ENCODE peak calls at places on chromosomes 4 and X, in four cellular contexts. J is H1, D is HepG2, R is K562. M is an unnamed sample.

GRCh38 chr4:104747635-104748034 is 252.9 kb upstream of the CXXC4 start:
- DNase-seq in J (no peak), R (no peak), D (peak; percentile 12), M (peak; percentile 34)

GRCh38 chrX:38006778-38007177 is 425 bp downstream of the SYTL5 start:
- DNase-seq in R (no peak), J (no peak), D (no peak), M (no peak)

GRCh38 chrX:65750674-65751469 is 83.4 kb downstream of the MSN start:
- DNase-seq in D (no peak), R (no peak), J (no peak), M (no peak)

GRCh38 chrX:44951572-44952067 is 78.6 kb downstream of the KDM6A start:
- DNase-seq in R (no peak), D (no peak), J (no peak), M (no peak)

GRCh38 chr4:153748378-153748777 is 11.4 kb downstream of the RNF175 start:
- DNase-seq in J (no peak), D (no peak), R (no peak), M (no peak)

GRCh38 chrX:20498851-20499635 is 232.3 kb upstream of the RPS6KA3 start:
- DNase-seq in J (no peak), R (no peak), D (no peak), M (no peak)

GRCh38 chr4:1809754-1810502 is 16.8 kb downstream of the FGFR3 start:
- DNase-seq in J (peak; percentile 76), R (peak; percentile 75), D (peak; percentile 86), M (peak; percentile 34)

GRCh38 chrX:40166582-40166981 is 68.8 kb upstream of the BCOR start:
- DNase-seq in D (no peak), J (no peak), R (no peak), M (no peak)

GRCh38 chrX:11100281-11101035 is 10.7 kb upstream of the HCCS start:
- DNase-seq in D (peak; percentile 76), J (no peak), R (no peak), M (no peak)

GRCh38 chr4:147617841-147618421 is 734 bp downstream of the TMEM184C start:
- DNase-seq in J (no peak), D (no peak), R (no peak), M (no peak)

GRCh38 chr4:148205481-148205880 is 236.7 kb downstream of the NR3C2 start:
- DNase-seq in J (no peak), R (no peak), D (no peak), M (no peak)

GRCh38 chr4:100986360-100986868 is 360.9 kb downstream of the PPP3CA start:
- DNase-seq in D (peak; percentile 7), J (peak; percentile 10), R (no peak), M (no peak)

GRCh38 chr4:26346203-26346620 is 25.4 kb downstream of the RBPJ start:
- DNase-seq in D (no peak), R (peak; percentile 35), J (no peak), M (no peak)

GRCh38 chr4:8900588-8900987 is 28.9 kb upstream of the HMX1 start:
- DNase-seq in R (no peak), J (no peak), D (no peak), M (no peak)

GRCh38 chrX:11137543-11138139 is 26.5 kb downstream of the HCCS start:
- DNase-seq in J (no peak), D (peak; percentile 1), R (no peak), M (peak; percentile 13)

GRCh38 chrX:73916931-73917657 is 354.1 kb downstream of the CHIC1 start:
- DNase-seq in D (no peak), R (no peak), J (peak; percentile 2), M (peak; percentile 4)

GRCh38 chr4:54224960-54225670 is 4.0 kb upstream of the PDGFRA start:
- DNase-seq in J (no peak), R (no peak), D (no peak), M (no peak)

GRCh38 chr4:2186133-2186864 is 55.6 kb downstream of the HAUS3 start:
- DNase-seq in J (no peak), R (no peak), D (peak; percentile 57), M (peak; percentile 52)

GRCh38 chr4:141636771-141637460 is 533 bp downstream of the IL15 start:
- DNase-seq in D (no peak), R (no peak), J (peak; percentile 3), M (peak; percentile 18)

GRCh38 chrX:41507899-41508298 is 60.8 kb downstream of the NYX start:
- DNase-seq in R (no peak), D (no peak), J (no peak), M (no peak)

GRCh38 chrX:154082396-154083133 is 15.0 kb downstream of the MECP2 start:
- DNase-seq in D (no peak), R (peak; percentile 4), J (no peak), M (no peak)

GRCh38 chr4:98557497-98557896 is 100.9 kb downstream of the TSPAN5 start:
- DNase-seq in D (no peak), R (no peak), J (no peak), M (peak; percentile 4)

GRCh38 chr4:183721207-183722081 is 62.4 kb downstream of the TRAPPC11 start:
- DNase-seq in R (no peak), J (peak; percentile 10), D (peak; percentile 96), M (no peak)

GRCh38 chr4:25297528-25298242 is 14.9 kb upstream of the ZCCHC4 start:
- DNase-seq in J (no peak), D (no peak), R (no peak), M (no peak)

GRCh38 chr4:19239565-19239964 is 1012.1 kb upstream of the SLIT2 start:
- DNase-seq in D (no peak), R (no peak), J (no peak), M (no peak)

GRCh38 chr4:121551881-121552280 is 144.9 kb downstream of the ANXA5 start:
- DNase-seq in D (peak; percentile 14), J (no peak), R (no peak), M (no peak)

GRCh38 chr4:2930821-2931764 is 32.1 kb downstream of the NOP14 start:
- DNase-seq in D (no peak), J (no peak), R (no peak), M (no peak)

GRCh38 chrX:47643926-47644325 is 6.4 kb downstream of the ELK1 start:
- DNase-seq in J (no peak), R (no peak), D (no peak), M (no peak)

GRCh38 chr4:159697322-159698283 is 594.7 kb downstream of the RAPGEF2 start:
- DNase-seq in J (no peak), R (no peak), D (no peak), M (no peak)

GRCh38 chr4:96097040-96097607 is 257.2 kb downstream of the PDHA2 start:
- DNase-seq in R (no peak), D (no peak), J (no peak), M (no peak)

DNA sequence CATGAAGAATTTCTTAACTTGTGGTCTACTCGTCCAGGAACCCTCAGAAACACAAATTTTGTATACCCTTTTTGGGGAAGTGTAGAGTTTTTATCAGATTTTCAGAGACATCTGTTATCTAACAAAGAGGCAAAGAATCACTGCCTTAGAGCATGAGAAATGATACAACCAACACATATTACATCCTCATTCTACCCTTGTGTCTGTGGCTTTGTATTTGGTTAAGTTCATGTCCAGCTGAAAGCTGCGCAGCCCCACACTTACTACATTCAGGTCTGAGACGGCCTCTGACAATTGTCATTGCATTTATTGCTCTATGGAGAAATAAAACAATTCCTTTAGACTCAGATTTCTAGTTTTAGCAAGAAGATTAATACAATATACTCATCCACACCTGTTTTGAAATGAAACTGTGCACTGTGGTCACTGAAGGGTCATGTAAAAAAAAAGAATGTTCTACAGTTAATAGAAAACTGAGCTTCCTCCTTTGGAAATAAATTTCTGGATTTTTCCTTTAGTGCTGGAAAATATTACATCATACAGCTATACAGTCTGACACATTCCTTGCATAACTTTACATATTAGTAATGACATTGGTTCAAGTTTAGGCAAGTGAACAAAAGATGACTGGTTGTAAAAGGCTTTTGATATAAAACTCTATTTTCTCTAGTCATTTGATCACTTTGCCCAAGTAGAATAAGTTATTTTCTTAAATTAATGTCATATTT is 39.8 kb downstream of the GLRB start:
- DNase-seq in D (no peak), R (no peak), J (no peak), M (no peak)
- TF ChIP-seq YY1 in D (no peak), R (no peak), J (no peak), M (no peak)

GRCh38 chr4:186203391-186203802 is 12.0 kb downstream of the CYP4V2 start:
- DNase-seq in R (peak; percentile 46), J (no peak), D (no peak), M (no peak)
- TF ChIP-seq SRF in R (no peak), J (no peak), D (no peak), M (no peak)

GRCh38 chr4:7352486-7352885 is 82.2 kb downstream of the PSAPL1 start:
- DNase-seq in J (no peak), D (no peak), R (no peak), M (no peak)
- TF ChIP-seq YY1 in J (no peak), D (no peak), R (no peak), M (no peak)

GRCh38 chr4:182238355-182238931 is 4.8 kb upstream of the TENM3 start:
- DNase-seq in R (no peak), D (no peak), J (peak; percentile 33), M (no peak)
- TF ChIP-seq SRF in R (no peak), D (no peak), J (no peak), M (no peak)

GRCh38 chrX:3181846-3182245 is 140.6 kb downstream of the ARSF start:
- DNase-seq in J (no peak), D (no peak), R (no peak), M (no peak)
- TF ChIP-seq YY1 in J (no peak), D (no peak), R (no peak), M (no peak)